ENCODE peak calls at places on chromosome 1, in four cellular contexts. J, B, P and W are unnamed samples.

GRCh38 chr1:117375327-117375726 is 8.1 kb downstream of the MAN1A2 start:
- DNase-seq in B (no peak), J (no peak), P (no peak), W (no peak)

GRCh38 chr1:19569786-19570185 is 74.3 kb upstream of the NBL1 start:
- DNase-seq in J (peak; percentile 55), B (no peak), P (no peak), W (no peak)

GRCh38 chr1:40361637-40362036 is 11.9 kb upstream of the SMAP2 start:
- DNase-seq in B (no peak), J (no peak), P (no peak), W (no peak)

GRCh38 chr1:57485643-57486042 is 61.8 kb upstream of the DAB1 start:
- DNase-seq in P (no peak), J (peak; percentile 76), B (no peak), W (no peak)

GRCh38 chr1:79396901-79397300 is 390.4 kb upstream of the ADGRL4 start:
- DNase-seq in P (no peak), J (no peak), B (no peak), W (no peak)

GRCh38 chr1:23400324-23401110 is 24.0 kb downstream of the TCEA3 start:
- DNase-seq in P (no peak), B (no peak), J (peak; percentile 45), W (no peak)

GRCh38 chr1:155094622-155094948 is 15.9 kb downstream of the EFNA3 start:
- DNase-seq in J (no peak), P (no peak), B (no peak), W (no peak)

GRCh38 chr1:186139706-186140105 is 235.3 kb downstream of the TPR start:
- DNase-seq in P (no peak), J (peak; percentile 57), B (no peak), W (no peak)

GRCh38 chr1:56511323-56511722 is 68.0 kb downstream of the PLPP3 start:
- DNase-seq in P (no peak), J (no peak), B (no peak), W (no peak)

GRCh38 chr1:230550428-230550827 is 91.9 kb upstream of the COG2 start:
- DNase-seq in J (no peak), B (no peak), P (no peak), W (no peak)

GRCh38 chr1:65681101-65681500 is 111.6 kb upstream of the PDE4B start:
- DNase-seq in P (no peak), J (peak; percentile 70), B (no peak), W (no peak)

GRCh38 chr1:27350673-27351540 is 9.1 kb downstream of the SYTL1 start:
- DNase-seq in B (no peak), P (no peak), J (no peak), W (no peak)

GRCh38 chr1:37055631-37056030 is 21.3 kb upstream of the GRIK3 start:
- DNase-seq in P (no peak), B (no peak), J (no peak), W (no peak)

GRCh38 chr1:1145547-1145914 is 28.1 kb upstream of the TTLL10 start:
- DNase-seq in J (no peak), B (no peak), P (no peak), W (no peak)

GRCh38 chr1:111739984-111740765 is 980 bp upstream of the INKA2 start:
- DNase-seq in B (peak; percentile 34), P (peak; percentile 40), J (peak; percentile 52), W (no peak)